ENCODE peak calls at places on chromosomes 7 and 10, in four cellular contexts. Y is H1, Q is IMR-90, Z is H9. D is an unnamed sample.

GRCh38 chr10:33031815-33032320 is 73.8 kb upstream of the ITGB1 start:
- DNase-seq in Y (no peak), Q (no peak), Z (no peak), D (no peak)

GRCh38 chr7:6392712-6393666 is 54.8 kb downstream of the DAGLB start:
- DNase-seq in Y (no peak), Q (peak), Z (no peak), D (peak)

GRCh38 chr10:71371750-71372166 is 25.0 kb upstream of the CDH23 start:
- DNase-seq in Z (no peak), Q (no peak), Y (no peak), D (no peak)

GRCh38 chr7:2373124-2373556 is 18.5 kb downstream of the EIF3B start:
- DNase-seq in Z (no peak), Q (no peak), Y (no peak), D (no peak)

GRCh38 chr10:91668935-91669334 is 36.1 kb upstream of the PPP1R3C start:
- DNase-seq in Y (no peak), Z (no peak), Q (no peak), D (no peak)

GRCh38 chr10:4661572-4662255 is 164.3 kb upstream of the AKR1E2 start:
- DNase-seq in Z (no peak), Q (no peak), Y (no peak), D (no peak)

GRCh38 chr7:134777908-134778580 is 1.4 kb upstream of the CALD1 start:
- DNase-seq in Z (no peak), Q (no peak), Y (no peak), D (no peak)

GRCh38 chr7:23343102-23343501 is 44.0 kb downstream of the MALSU1 start:
- DNase-seq in Z (no peak), Y (no peak), Q (no peak), D (no peak)

GRCh38 chr10:85124592-85124991 is 796.2 kb downstream of the CCSER2 start:
- DNase-seq in Z (no peak), Q (no peak), Y (no peak), D (no peak)

GRCh38 chr7:111212857-111213523 is 122.1 kb downstream of the LRRN3 start:
- DNase-seq in Z (no peak), Q (no peak), Y (no peak), D (no peak)

GRCh38 chr10:77987671-77988070 is 41.6 kb downstream of the POLR3A start:
- DNase-seq in Y (no peak), Z (no peak), Q (no peak), D (no peak)

GRCh38 chr10:43214071-43214955 is 52.6 kb downstream of the RASGEF1A start:
- DNase-seq in Q (peak), Z (no peak), Y (no peak), D (peak)

GRCh38 chr7:47449810-47450586 is 131.9 kb downstream of the TNS3 start:
- DNase-seq in Q (peak), Z (no peak), Y (no peak), D (peak)

GRCh38 chr10:24891823-24892222 is 60.6 kb downstream of the PRTFDC1 start:
- DNase-seq in Z (no peak), Y (no peak), Q (peak), D (no peak)

GRCh38 chr10:69573056-69573806 is at the start of gene NEUROG3:
- DNase-seq in Z (peak), Q (no peak), Y (no peak), D (peak)

GRCh38 chr7:127654404-127655392 is 2.7 kb downstream of the SND1 start:
- DNase-seq in Z (no peak), Q (no peak), Y (no peak), D (no peak)

GRCh38 chr7:116948934-116949333 is 4.4 kb upstream of the ST7 start:
- DNase-seq in Q (no peak), Z (no peak), Y (no peak), D (peak)

GRCh38 chr10:70560511-70560931 is 42.0 kb downstream of the PRF1 start:
- DNase-seq in Y (no peak), Z (no peak), Q (no peak), D (no peak)

GRCh38 chr10:22932626-22933370 is 4.9 kb downstream of the ARMC3 start:
- DNase-seq in Z (no peak), Q (no peak), Y (no peak), D (no peak)

GRCh38 chr10:99234067-99234738 is 1.4 kb downstream of the HPSE2 start:
- DNase-seq in Q (peak), Z (peak), Y (no peak), D (peak)

GRCh38 chr7:54838540-54838925 is 79.5 kb upstream of the SEC61G start:
- DNase-seq in Q (no peak), Y (no peak), Z (no peak), D (no peak)

GRCh38 chr7:54839538-54840213 is 80.7 kb upstream of the SEC61G start:
- DNase-seq in Q (peak), Y (peak), Z (peak), D (peak)

GRCh38 chr7:54841772-54842707 is 83.0 kb upstream of the SEC61G start:
- DNase-seq in Y (no peak), Q (peak), Z (peak), D (peak)

GRCh38 chr7:54837167-54837566 is 78.2 kb upstream of the SEC61G start:
- DNase-seq in Y (no peak), Z (no peak), Q (no peak), D (no peak)

DNA sequence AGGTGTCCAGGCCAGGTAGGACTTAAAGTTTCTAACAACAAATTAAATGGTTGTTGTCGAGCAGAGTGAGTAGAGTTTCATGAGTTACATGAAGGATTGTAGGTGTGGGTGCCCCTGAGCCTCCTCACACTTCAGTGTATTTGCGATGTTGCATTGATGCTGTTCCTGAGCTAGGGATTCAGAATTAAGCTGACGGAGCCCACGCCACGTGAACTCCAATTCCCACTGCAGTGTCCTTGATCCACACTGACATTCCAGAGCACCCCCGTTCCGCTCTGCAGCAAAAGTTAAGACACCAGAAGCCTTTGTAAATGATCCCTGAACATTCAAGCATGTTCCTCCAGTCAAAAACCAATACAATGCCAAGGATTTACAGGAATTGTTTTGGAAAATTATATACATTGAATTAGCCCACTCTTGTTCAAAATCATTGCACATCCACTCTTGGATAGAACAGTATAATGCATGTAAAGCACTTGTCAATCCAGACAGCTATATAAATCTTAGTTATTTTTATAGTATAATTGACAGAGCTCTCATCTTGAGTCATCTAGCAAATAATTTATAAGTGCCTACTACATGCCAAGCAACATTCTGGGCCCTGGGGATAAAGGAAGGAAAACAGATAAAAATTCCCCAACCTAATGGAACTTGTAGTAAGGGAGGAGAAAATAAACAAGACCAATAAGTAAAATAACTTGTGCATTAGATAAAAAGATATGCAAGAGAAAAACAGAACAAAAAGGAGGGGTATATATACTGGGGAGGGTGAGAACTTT is 78.9 kb upstream of the SEC61G start:
- DNase-seq in Y (no peak), Z (no peak), Q (no peak), D (no peak)
- H3K56ac ChIP-seq in Y (no peak), Z (no peak), Q (no peak), D (no peak)

DNA sequence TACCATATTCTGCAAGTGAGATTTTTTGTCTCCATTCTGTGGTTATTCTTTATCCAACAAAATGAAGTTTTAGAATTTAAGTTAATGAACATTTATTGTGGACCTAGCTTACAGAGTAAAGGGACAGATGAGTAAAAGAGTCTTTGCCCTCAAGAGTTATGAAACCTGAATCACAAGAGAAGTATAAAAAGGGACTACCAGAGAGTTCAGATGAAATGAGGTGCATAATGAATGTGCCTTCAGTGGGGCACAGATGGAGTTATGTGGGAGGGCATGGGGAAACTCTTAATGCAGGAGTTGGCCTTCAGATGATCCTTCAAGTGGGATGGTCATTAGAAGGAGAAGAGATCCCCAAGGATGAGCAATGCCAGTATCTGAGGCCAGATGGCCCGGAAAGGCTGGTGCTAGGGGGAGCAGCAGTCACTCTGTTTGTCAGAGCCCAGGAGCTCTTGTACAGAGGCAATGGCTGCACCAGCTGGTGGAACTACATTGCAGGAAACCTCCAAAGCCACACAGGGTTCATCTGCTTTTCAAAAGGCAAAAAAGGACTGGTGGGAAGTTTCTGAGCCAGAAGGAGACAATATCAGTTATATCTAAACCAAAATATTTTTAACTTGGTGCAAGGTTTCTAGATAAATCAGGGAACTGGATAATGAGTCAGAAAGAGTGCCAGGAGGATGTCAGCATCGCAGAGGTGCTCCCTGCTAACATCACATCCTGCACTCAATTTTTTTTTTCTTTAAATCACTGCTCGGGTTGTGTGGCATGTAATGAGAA is 162.0 kb downstream of the KLF6 start:
- DNase-seq in Q (peak), Z (no peak), Y (no peak), D (no peak)
- H3K4me2 ChIP-seq in Q (peak), Z (no peak), Y (no peak), D (no peak)

GRCh38 chr7:43554423-43554822 is 28.5 kb upstream of the STK17A start:
- DNase-seq in Z (no peak), Q (no peak), Y (no peak), D (no peak)
- H3K56ac ChIP-seq in Z (no peak), Q (no peak), Y (no peak), D (no peak)

DNA sequence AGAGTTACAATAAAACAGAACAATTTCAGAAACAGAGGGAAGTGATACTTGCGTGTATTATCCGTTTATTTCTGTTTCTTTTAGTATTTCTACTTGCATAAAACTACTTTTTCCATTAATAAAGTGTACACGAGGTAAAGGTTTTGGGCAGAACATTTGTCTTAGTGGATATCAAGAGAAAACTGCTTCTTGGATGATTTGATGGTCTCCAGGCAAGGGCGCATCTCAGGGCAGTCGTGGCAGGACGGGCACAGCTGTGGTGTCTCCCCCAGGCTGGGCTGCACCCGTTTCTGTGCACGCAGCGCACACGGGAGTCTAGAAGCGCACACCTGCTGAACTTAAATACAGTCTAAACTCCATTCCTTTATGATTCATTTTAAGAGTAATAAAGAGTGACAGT is 23.4 kb upstream of the RNF32 start:
- DNase-seq in Q (no peak), Z (no peak), Y (no peak), D (no peak)
- H3K4me2 ChIP-seq in Q (no peak), Z (peak), Y (peak), D (peak)

GRCh38 chr10:964988-965417 is 23.2 kb upstream of the GTPBP4 start:
- DNase-seq in Q (no peak), Z (no peak), Y (no peak), D (no peak)

GRCh38 chr10:963613-964012 is 24.6 kb upstream of the GTPBP4 start:
- DNase-seq in Y (no peak), Q (no peak), Z (no peak), D (no peak)

GRCh38 chr10:962342-962741 is 25.9 kb upstream of the GTPBP4 start:
- DNase-seq in Z (no peak), Q (no peak), Y (no peak), D (no peak)

GRCh38 chr10:963186-963585 is 25.0 kb upstream of the GTPBP4 start:
- DNase-seq in Y (no peak), Q (no peak), Z (no peak), D (no peak)

GRCh38 chr10:964321-964987 is 23.8 kb upstream of the GTPBP4 start:
- DNase-seq in Q (no peak), Y (no peak), Z (no peak), D (no peak)
- H3K56ac ChIP-seq in Q (no peak), Y (no peak), Z (no peak), D (no peak)

GRCh38 chr10:28479366-28479765 is 53.6 kb upstream of the WAC start:
- DNase-seq in Y (no peak), Q (no peak), Z (no peak), D (no peak)

GRCh38 chr10:28480566-28480965 is 52.4 kb upstream of the WAC start:
- DNase-seq in Y (no peak), Q (no peak), Z (no peak), D (no peak)

GRCh38 chr10:28479927-28480326 is 53.0 kb upstream of the WAC start:
- DNase-seq in Z (no peak), Y (no peak), Q (no peak), D (no peak)

DNA sequence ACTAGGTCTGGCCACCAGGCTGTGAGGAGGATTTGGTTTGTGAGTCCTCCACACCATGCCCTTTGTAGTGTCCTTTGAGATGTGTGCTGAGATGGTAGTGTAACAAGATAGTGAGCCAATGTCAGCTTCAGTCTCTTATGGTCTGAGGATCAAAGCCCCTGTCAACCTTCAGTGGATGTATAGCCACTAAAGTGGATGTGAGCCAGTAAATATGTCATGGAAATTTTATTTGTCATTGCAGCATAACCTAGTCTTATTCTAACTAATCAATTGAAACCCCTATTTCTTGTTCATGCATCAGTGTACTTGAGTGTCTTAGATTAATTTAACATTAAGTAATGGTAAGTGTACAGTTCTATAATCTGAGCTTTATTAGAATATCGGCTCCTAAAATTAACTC is 51.0 kb upstream of the WAC start:
- DNase-seq in Z (no peak), Q (no peak), Y (no peak), D (no peak)
- H3K4me2 ChIP-seq in Z (no peak), Q (no peak), Y (no peak), D (no peak)

DNA sequence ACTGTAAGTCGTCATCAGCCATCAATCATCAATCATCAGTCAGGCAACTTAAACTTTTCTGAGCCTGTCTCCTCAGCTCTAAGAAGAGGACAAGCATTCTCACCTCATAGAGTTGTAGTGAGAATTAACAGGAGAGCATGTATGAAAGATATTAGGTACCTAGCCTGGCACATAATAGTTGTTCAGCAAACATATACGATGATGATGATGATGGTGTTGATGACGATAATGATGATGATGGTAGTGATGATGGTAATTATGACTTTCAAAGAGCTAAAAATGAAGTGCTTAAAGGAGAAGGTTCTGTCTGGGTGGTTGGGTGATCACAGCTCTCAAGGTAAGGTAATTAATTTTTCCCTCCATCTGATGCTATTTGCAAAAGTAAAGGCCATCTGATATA is 55.1 kb upstream of the ADRB1 start:
- DNase-seq in Z (no peak), Q (no peak), Y (no peak), D (no peak)
- H3K56ac ChIP-seq in Z (no peak), Q (no peak), Y (no peak), D (no peak)